ENCODE peak calls at places on chromosome 2, in six cellular contexts. M, R, N, V, X and W are unnamed samples.

GRCh38 chr2:221810216-221810615 is 238.1 kb upstream of the EPHA4 start:
- DNase-seq in X (no peak), V (no peak), M (no peak), N (no peak), R (no peak), W (no peak)

GRCh38 chr2:14907014-14907612 is 274.6 kb downstream of the LRATD1 start:
- DNase-seq in M (peak), R (no peak), N (no peak), V (no peak), X (no peak), W (no peak)

GRCh38 chr2:232524771-232525170 is 1.2 kb upstream of the CHRND start:
- DNase-seq in V (no peak), N (no peak), M (no peak), X (no peak), R (no peak), W (no peak)

GRCh38 chr2:151189125-151189524 is 72.5 kb downstream of the RBM43 start:
- DNase-seq in N (no peak), X (no peak), M (no peak), R (peak), V (peak), W (no peak)

GRCh38 chr2:73839653-73840411 is 11.1 kb downstream of the STAMBP start:
- DNase-seq in X (no peak), N (no peak), V (no peak), R (no peak), M (no peak), W (no peak)

GRCh38 chr2:206456078-206456769 is 12.9 kb downstream of the ADAM23 start:
- DNase-seq in R (no peak), N (no peak), M (no peak), V (no peak), X (no peak), W (no peak)

GRCh38 chr2:1446281-1446680 is 33.0 kb downstream of the TPO start:
- DNase-seq in V (no peak), R (no peak), X (no peak), N (no peak), M (no peak), W (no peak)

GRCh38 chr2:213152065-213152794 is 818 bp upstream of the IKZF2 start:
- DNase-seq in N (peak), M (peak), V (peak), R (peak), X (peak), W (no peak)

GRCh38 chr2:212908682-212909435 is 242.6 kb downstream of the IKZF2 start:
- DNase-seq in R (no peak), M (no peak), V (no peak), X (no peak), N (no peak), W (no peak)

GRCh38 chr2:144300632-144301031 is 219.3 kb downstream of the ZEB2 start:
- DNase-seq in R (no peak), M (no peak), X (no peak), V (no peak), N (no peak), W (no peak)

GRCh38 chr2:108987111-108987510 is 1.9 kb downstream of the EDAR start:
- DNase-seq in N (no peak), M (no peak), R (no peak), V (no peak), X (no peak), W (no peak)

GRCh38 chr2:169925968-169926367 is 98.7 kb downstream of the UBR3 start:
- DNase-seq in N (no peak), X (no peak), R (no peak), M (no peak), V (no peak), W (no peak)

GRCh38 chr2:149597050-149598013 is 9.8 kb upstream of the MMADHC start:
- DNase-seq in M (peak), N (peak), X (no peak), V (peak), R (peak), W (peak)

GRCh38 chr2:100935372-100935752 is 66.7 kb upstream of the RPL31 start:
- DNase-seq in R (no peak), N (no peak), M (no peak), V (no peak), X (no peak), W (no peak)

GRCh38 chr2:42854207-42854818 is 61.9 kb upstream of the HAAO start:
- DNase-seq in N (no peak), M (no peak), X (no peak), V (no peak), R (no peak), W (no peak)

GRCh38 chr2:230700447-230700846 is 12.2 kb upstream of the CAB39 start:
- DNase-seq in X (no peak), V (no peak), M (no peak), N (no peak), R (no peak), W (no peak)

GRCh38 chr2:1132328-1132964 is 181.8 kb downstream of the SNTG2 start:
- DNase-seq in V (no peak), X (no peak), M (no peak), R (no peak), N (no peak), W (no peak)

GRCh38 chr2:3211256-3211970 is 166.2 kb downstream of the EIPR1 start:
- DNase-seq in M (no peak), R (no peak), V (no peak), X (no peak), N (no peak), W (no peak)

GRCh38 chr2:1837458-1837857 is 93.1 kb upstream of the PXDN start:
- DNase-seq in V (no peak), R (no peak), X (no peak), M (no peak), N (no peak), W (no peak)

GRCh38 chr2:222732774-222733173 is 61.3 kb downstream of the MOGAT1 start:
- DNase-seq in X (no peak), V (no peak), N (no peak), M (no peak), R (no peak), W (no peak)

GRCh38 chr2:229654437-229654836 is 59.9 kb downstream of the DNER start:
- DNase-seq in X (no peak), N (no peak), V (no peak), R (no peak), M (no peak), W (no peak)

GRCh38 chr2:105645031-105645940 is 99.4 kb upstream of the NCK2 start:
- DNase-seq in R (no peak), X (no peak), M (no peak), V (no peak), N (no peak), W (no peak)

GRCh38 chr2:71426721-71427120 is 26.6 kb upstream of the DYSF start:
- DNase-seq in X (no peak), V (no peak), R (no peak), M (no peak), N (no peak), W (no peak)

GRCh38 chr2:177187631-177188312 is 24.8 kb upstream of the HNRNPA3 start:
- DNase-seq in X (no peak), M (no peak), N (peak), V (no peak), R (peak), W (no peak)

GRCh38 chr2:149098722-149099121 is 60.2 kb downstream of the LYPD6B start:
- DNase-seq in X (no peak), V (no peak), M (no peak), N (no peak), R (peak), W (no peak)

GRCh38 chr2:64273524-64274398 is 129.5 kb upstream of the PELI1 start:
- DNase-seq in V (no peak), N (no peak), M (no peak), X (no peak), R (peak), W (no peak)

GRCh38 chr2:55232863-55233657 is 572 bp downstream of the RPS27A start:
- DNase-seq in R (peak), X (peak), V (peak), M (no peak), N (no peak), W (no peak)

GRCh38 chr2:8059255-8059654 is 622.6 kb upstream of the ID2 start:
- DNase-seq in R (no peak), V (no peak), N (no peak), M (no peak), X (no peak), W (no peak)

GRCh38 chr2:48508461-48509124 is 21.4 kb upstream of the STON1 start:
- DNase-seq in V (no peak), N (no peak), X (no peak), M (no peak), R (no peak), W (no peak)

GRCh38 chr2:213559053-213559452 is 274.8 kb downstream of the SPAG16 start:
- DNase-seq in X (no peak), N (no peak), R (no peak), V (no peak), M (no peak), W (no peak)

GRCh38 chr2:48589170-48589767 is 28.4 kb upstream of the GTF2A1L start:
- DNase-seq in M (peak), R (no peak), N (peak), V (no peak), X (no peak), W (no peak)

GRCh38 chr2:236674238-236674637 is 104.6 kb downstream of the ACKR3 start:
- DNase-seq in M (no peak), N (no peak), R (no peak), X (no peak), V (no peak), W (no peak)

GRCh38 chr2:216695401-216695821 is at the start of gene IGFBP5:
- DNase-seq in M (no peak), V (no peak), X (peak), R (no peak), N (no peak), W (no peak)
- TF ChIP-seq CTCF in M (peak), V (no peak), X (no peak), R (no peak), N (peak), W (no peak)

DNA sequence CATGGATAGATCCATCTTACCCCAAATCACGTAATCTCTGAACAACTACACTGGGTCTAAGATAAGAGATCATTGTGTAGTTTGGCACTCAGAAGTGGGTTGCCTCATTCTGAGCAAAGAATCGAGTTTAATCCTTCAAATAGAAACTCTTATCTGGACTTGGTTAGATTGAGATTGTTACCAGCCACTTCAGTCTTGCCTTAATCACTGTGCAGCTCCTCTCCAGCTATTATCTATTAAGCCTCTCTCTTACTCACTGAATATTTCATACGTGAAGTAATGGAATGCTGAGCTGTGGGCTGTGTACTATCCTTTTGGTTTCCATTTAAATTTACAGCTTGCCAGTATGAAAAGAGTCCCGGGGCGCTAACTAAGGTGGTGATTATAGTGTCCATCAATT is 65.6 kb upstream of the NCKAP5 start:
- DNase-seq in V (no peak), M (no peak), N (no peak), R (no peak), X (no peak), W (no peak)
- H3K4me3 ChIP-seq in V (no peak), M (no peak), N (no peak), R (no peak), X (no peak), W (no peak)

DNA sequence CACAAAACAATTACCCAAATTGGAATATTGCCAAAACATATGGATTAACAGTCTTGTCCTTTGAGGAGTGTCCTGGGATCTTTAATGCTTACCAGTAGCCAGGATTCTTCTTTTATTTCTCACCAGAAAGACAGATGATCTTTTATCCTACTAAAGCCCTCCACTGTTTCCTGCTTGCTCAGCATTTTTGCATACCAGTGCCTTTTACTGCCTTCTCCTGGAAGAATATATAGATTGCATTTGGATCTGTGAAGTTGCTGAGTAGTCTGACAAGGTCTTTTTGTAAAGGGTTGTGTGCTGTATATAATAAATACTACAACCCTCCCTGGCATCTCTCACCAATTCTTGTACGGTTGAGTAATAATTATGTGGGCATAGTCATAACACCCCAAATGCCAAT is 652.2 kb downstream of the LRRTM4 start:
- DNase-seq in N (no peak), M (no peak), R (no peak), V (no peak), X (no peak), W (no peak)
- TF ChIP-seq CTCF in N (no peak), M (no peak), R (no peak), V (no peak), X (no peak), W (no peak)

GRCh38 chr2:62569907-62570793 is 64.2 kb upstream of the TMEM17 start:
- DNase-seq in R (no peak), V (no peak), X (no peak), M (peak), N (peak), W (no peak)
- H3K4me3 ChIP-seq in R (no peak), V (no peak), X (peak), M (peak), N (no peak), W (no peak)

DNA sequence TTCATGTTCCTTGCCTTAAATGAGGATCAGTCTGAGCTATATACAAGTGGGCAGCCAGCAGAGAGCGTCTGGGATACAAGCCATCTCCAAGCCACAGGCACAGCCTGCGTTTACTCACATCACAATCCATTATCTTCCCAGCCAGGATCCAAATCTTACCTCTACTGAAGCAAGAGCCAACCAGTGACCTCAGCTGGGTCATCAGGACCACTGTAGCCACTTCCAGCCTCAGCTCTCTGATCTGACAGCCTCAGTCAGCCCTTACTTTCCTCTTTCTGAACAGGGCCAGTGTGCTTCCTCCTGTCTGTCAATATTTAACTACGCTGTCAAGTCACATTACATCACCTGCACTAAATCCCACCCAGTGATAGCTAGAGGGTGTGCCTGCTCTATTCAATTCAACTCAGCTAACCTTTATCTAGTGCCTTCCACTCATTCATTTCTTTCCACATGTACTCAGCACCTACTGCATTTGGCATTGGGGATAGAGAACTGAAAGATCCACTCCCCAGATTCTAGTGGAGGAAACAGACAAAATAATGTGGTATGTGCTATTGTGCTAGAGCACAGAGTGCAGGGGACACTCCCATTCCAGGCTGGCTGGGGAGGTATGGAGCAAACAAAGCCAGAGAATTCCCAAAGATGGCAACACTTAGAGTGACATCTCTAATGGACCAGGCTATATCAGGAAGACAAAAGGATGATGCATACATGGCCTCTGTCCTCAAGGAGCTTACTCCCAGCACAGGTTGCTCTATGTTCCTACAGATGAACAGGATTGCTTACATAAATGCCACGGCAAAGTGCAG is 146.5 kb downstream of the NCKAP5 start:
- DNase-seq in N (no peak), R (no peak), X (no peak), V (no peak), M (no peak), W (no peak)
- TF ChIP-seq CTCF in N (no peak), R (no peak), X (no peak), V (no peak), M (peak), W (no peak)

GRCh38 chr2:201888476-201888875 is 82.1 kb downstream of the CDK15 start:
- DNase-seq in X (no peak), R (no peak), M (no peak), N (no peak), V (no peak), W (no peak)
- H3K4me3 ChIP-seq in X (peak), R (no peak), M (no peak), N (no peak), V (no peak), W (no peak)

GRCh38 chr2:102253753-102254150 is 57.6 kb upstream of the IL1RL1 start:
- DNase-seq in N (no peak), R (no peak), M (no peak), V (no peak), X (no peak), W (no peak)
- TF ChIP-seq CTCF in N (no peak), R (peak), M (peak), V (no peak), X (no peak), W (no peak)

GRCh38 chr2:133765693-133766092 is 197.4 kb upstream of the NCKAP5 start:
- DNase-seq in M (no peak), N (no peak), X (no peak), R (no peak), V (no peak), W (no peak)

GRCh38 chr2:133773862-133774674 is 205.8 kb upstream of the NCKAP5 start:
- DNase-seq in N (no peak), X (no peak), M (no peak), R (no peak), V (no peak), W (no peak)

GRCh38 chr2:133769036-133769435 is 200.8 kb upstream of the NCKAP5 start:
- DNase-seq in N (no peak), R (no peak), X (no peak), V (no peak), M (no peak), W (no peak)

GRCh38 chr2:133766164-133766832 is 198.0 kb upstream of the NCKAP5 start:
- DNase-seq in V (no peak), R (no peak), N (no peak), X (no peak), M (no peak), W (no peak)

DNA sequence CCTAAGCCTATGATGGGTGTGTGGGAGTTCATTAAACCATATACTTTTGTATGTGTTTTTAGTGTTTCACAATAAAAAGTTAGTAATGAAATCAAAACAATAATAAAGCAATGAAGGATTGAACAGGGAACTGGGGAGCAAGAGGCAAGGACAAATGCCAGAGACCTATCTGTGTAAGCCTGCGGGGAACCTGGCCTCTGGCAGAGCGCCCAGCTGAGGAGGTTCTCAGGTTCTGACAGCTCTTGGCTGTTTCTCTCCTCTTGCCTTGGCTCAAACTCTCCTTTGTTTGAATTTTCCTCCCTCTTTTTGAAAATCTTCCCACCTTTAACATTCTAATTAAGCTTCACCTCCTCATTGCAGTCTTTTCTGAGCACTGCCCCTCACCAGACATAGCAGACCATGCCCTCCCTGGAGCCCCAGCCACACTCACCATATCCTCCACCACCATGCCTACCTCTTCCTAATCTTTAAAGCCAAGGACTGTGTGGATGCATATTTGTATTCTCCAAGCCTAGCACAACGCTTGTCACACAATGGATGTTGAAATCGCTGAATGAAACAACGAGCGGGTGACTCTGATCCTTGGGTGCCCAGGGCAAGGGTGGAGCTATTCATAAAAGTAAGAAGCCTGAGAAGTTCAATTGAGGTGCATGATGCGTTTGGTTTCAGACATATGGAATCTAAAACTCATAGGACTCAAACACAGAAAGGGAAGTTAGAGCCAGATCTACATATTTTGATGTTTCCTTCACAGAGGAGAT is 200.2 kb upstream of the NCKAP5 start:
- DNase-seq in X (no peak), R (no peak), M (no peak), V (no peak), N (no peak), W (no peak)
- H3K4me3 ChIP-seq in X (no peak), R (no peak), M (no peak), V (no peak), N (no peak), W (no peak)

GRCh38 chr2:69965756-69966447 is 4.5 kb upstream of the ASPRV1 start:
- DNase-seq in M (no peak), X (no peak), V (no peak), N (no peak), R (peak), W (no peak)

GRCh38 chr2:69969126-69969983 is 7.9 kb upstream of the ASPRV1 start:
- DNase-seq in R (no peak), N (no peak), V (no peak), M (no peak), X (no peak), W (no peak)

GRCh38 chr2:69966496-69966895 is 5.1 kb upstream of the ASPRV1 start:
- DNase-seq in X (no peak), V (no peak), R (no peak), M (no peak), N (no peak), W (no peak)

GRCh38 chr2:69969991-69970390 is 8.6 kb upstream of the ASPRV1 start:
- DNase-seq in R (no peak), X (peak), M (no peak), V (no peak), N (no peak), W (no peak)

DNA sequence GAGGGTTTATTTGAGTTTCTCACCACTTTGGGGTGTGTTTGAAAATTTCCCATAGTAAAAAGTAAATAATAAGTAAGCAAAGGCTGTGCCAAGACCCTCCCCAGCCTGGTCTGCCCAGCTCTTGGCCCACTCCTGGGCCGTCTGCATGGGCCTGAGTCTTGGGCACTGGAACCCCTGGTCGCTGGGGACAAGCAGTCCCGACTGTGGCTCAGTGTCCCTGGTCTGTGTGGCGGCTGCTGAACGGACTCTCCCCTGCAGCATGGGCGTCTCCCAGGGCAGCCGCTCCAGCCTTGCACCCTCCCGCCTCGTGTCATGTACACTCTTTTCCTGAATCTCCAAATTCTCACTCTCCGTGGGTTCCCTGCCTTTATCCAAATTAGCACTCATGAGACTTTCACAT is 7.2 kb upstream of the ASPRV1 start:
- DNase-seq in V (no peak), X (no peak), M (no peak), N (no peak), R (no peak), W (no peak)
- TF ChIP-seq CTCF in V (no peak), X (no peak), M (no peak), N (no peak), R (no peak), W (no peak)